ENCODE peak calls at places on chromosomes 12 and 14, in eight cellular contexts. R is heart right ventricle, W is ascending aorta, D is M059J, G is EL, A is GM12865, V is GM04504, Q is NAMALWA. I is an unnamed sample.
A peak's percentile ranks its signal among the peaks of the same experiment; 100 is the strongest.

GRCh38 chr12:29519585-29520182 is 22.2 kb upstream of the OVCH1 start:
- DNase-seq in V (peak; percentile 19), D (peak; percentile 53), Q (peak; percentile 67), R (no peak), G (peak; percentile 39), W (no peak), A (peak; percentile 64), I (peak; percentile 19)

GRCh38 chr12:121050725-121051124 is 11.7 kb upstream of the OASL start:
- DNase-seq in D (no peak), G (no peak), A (no peak), W (no peak), V (no peak), R (no peak), Q (peak; percentile 73), I (no peak)

GRCh38 chr12:630656-631632 is 32.3 kb downstream of the NINJ2 start:
- DNase-seq in A (peak; percentile 93), Q (peak; percentile 79), D (no peak), W (peak; percentile 83), V (no peak), R (peak; percentile 76), G (no peak), I (peak; percentile 83)

GRCh38 chr12:24991209-24992049 is 42.5 kb upstream of the BCAT1 start:
- DNase-seq in Q (peak; percentile 92), W (no peak), D (peak; percentile 61), R (no peak), A (peak; percentile 82), V (peak; percentile 18), G (peak; percentile 60), I (peak; percentile 56)

GRCh38 chr14:35113308-35113950 is 8.4 kb downstream of the PPP2R3C start:
- DNase-seq in V (no peak), R (no peak), G (no peak), W (no peak), Q (no peak), A (no peak), D (no peak), I (no peak)

GRCh38 chr14:54691525-54692260 is 124.8 kb downstream of the SAMD4A start:
- DNase-seq in R (peak; percentile 70), V (peak; percentile 53), G (peak; percentile 77), A (peak; percentile 70), Q (peak; percentile 34), W (peak; percentile 91), D (peak; percentile 75), I (peak; percentile 51)

GRCh38 chr14:52950898-52951729 is at the start of gene FERMT2:
- DNase-seq in D (peak; percentile 85), W (peak; percentile 92), V (peak; percentile 77), G (peak; percentile 92), A (peak; percentile 58), R (peak; percentile 92), Q (no peak), I (peak; percentile 85)

GRCh38 chr14:61511558-61511924 is 183.8 kb upstream of the HIF1A start:
- DNase-seq in D (peak; percentile 48), R (no peak), A (no peak), Q (no peak), V (no peak), W (no peak), G (no peak), I (no peak)

GRCh38 chr14:85811340-85811739 is 281.4 kb downstream of the FLRT2 start:
- DNase-seq in A (no peak), D (no peak), W (no peak), R (no peak), Q (no peak), G (no peak), V (no peak), I (no peak)